ENCODE peak calls at places on chromosome 13, in seven cellular contexts. J is GM10248; X is germinal center; L is activated T-helper 2 cell treated with anti-CD3 and anti-CD28 coated beads, Interferon-gamma antibody, Interleukin-2, Interleukin-4, amounts not matched to agents 10 μg/mL and 5 μg/mL and 100 μg/mL, durations not matched to agents 14 hours and 24 hours and 36 hours; V is foreskin melanocyte; H is KBM-7; W is fibroblast of lung. E is an unnamed sample.

GRCh38 chr13:34942732-34943674 is 933 bp downstream of the NBEA start:
- DNase-seq in J (peak), X (peak), L (peak), V (no peak), H (peak), W (no peak), E (peak)

GRCh38 chr13:43785166-43785680 is 1.5 kb downstream of the ENOX1 start:
- DNase-seq in J (no peak), X (no peak), L (no peak), V (no peak), H (no peak), W (no peak), E (no peak)

GRCh38 chr13:110820311-110820710 is 94.6 kb downstream of the ANKRD10 start:
- DNase-seq in J (no peak), X (no peak), L (no peak), V (no peak), H (no peak), W (no peak), E (no peak)

GRCh38 chr13:85386424-85386823 is 412.8 kb downstream of the SLITRK6 start:
- DNase-seq in J (no peak), X (no peak), L (no peak), V (no peak), H (no peak), W (no peak), E (no peak)

GRCh38 chr13:96822900-96823299 is 171.4 kb downstream of the OXGR1 start:
- DNase-seq in J (peak), X (no peak), L (no peak), V (no peak), H (peak), W (peak), E (no peak)

GRCh38 chr13:33849211-33849610 is 31.3 kb downstream of the RFC3 start:
- DNase-seq in J (no peak), X (no peak), L (no peak), V (no peak), H (no peak), W (no peak), E (no peak)

GRCh38 chr13:79779761-79780160 is 298.8 kb downstream of the NDFIP2 start:
- DNase-seq in J (no peak), X (no peak), L (no peak), V (no peak), H (no peak), W (peak), E (no peak)

GRCh38 chr13:79525458-79525857 is 44.5 kb downstream of the NDFIP2 start:
- DNase-seq in J (no peak), X (no peak), L (no peak), V (peak), H (no peak), W (no peak), E (no peak)

GRCh38 chr13:30158774-30159445 is 148.4 kb downstream of the KATNAL1 start:
- DNase-seq in J (no peak), X (no peak), L (no peak), V (no peak), H (no peak), W (peak), E (no peak)

GRCh38 chr13:73754727-73755292 is 379.4 kb downstream of the KLF12 start:
- DNase-seq in J (peak), X (peak), L (no peak), V (peak), H (peak), W (peak), E (no peak)

GRCh38 chr13:34545461-34545860 is 396.6 kb upstream of the NBEA start:
- DNase-seq in J (no peak), X (no peak), L (no peak), V (no peak), H (no peak), W (no peak), E (no peak)

GRCh38 chr13:51950722-51951121 is 60.5 kb downstream of the ATP7B start:
- DNase-seq in J (no peak), X (no peak), L (peak), V (no peak), H (no peak), W (no peak), E (no peak)

GRCh38 chr13:40402931-40403412 is 263.5 kb downstream of the FOXO1 start:
- DNase-seq in J (no peak), X (no peak), L (no peak), V (peak), H (no peak), W (peak), E (no peak)

GRCh38 chr13:31160857-31161582 is 684 bp downstream of the HSPH1 start:
- DNase-seq in J (peak), X (peak), L (peak), V (peak), H (peak), W (peak), E (peak)

GRCh38 chr13:39263033-39263432 is 224.8 kb downstream of the NHLRC3 start:
- DNase-seq in J (peak), X (peak), L (peak), V (peak), H (peak), W (peak), E (peak)

GRCh38 chr13:39347926-39348901 is 254.8 kb downstream of the LHFPL6 start:
- DNase-seq in J (no peak), X (no peak), L (no peak), V (no peak), H (no peak), W (no peak), E (no peak)

GRCh38 chr13:97892717-97893116 is 60.8 kb upstream of the IPO5 start:
- DNase-seq in J (no peak), X (no peak), L (no peak), V (no peak), H (no peak), W (no peak), E (no peak)

GRCh38 chr13:30892966-30893365 is 13.1 kb upstream of the MEDAG start:
- DNase-seq in J (no peak), X (peak), L (no peak), V (no peak), H (peak), W (peak), E (no peak)

GRCh38 chr13:63501702-63502101 is 2086.1 kb upstream of the PCDH20 start:
- DNase-seq in J (no peak), X (no peak), L (no peak), V (no peak), H (no peak), W (peak), E (no peak)

E was measured in anterior cingulate cortex.